ENCODE peak calls at places on chromosomes 5 and 9, in five cellular contexts. N is natural killer cell; T is neural crest cell; B is ovary; Q is activated CD8-positive, alpha-beta T cell treated with anti-CD3 and anti-CD28 coated beads for 36 hours. K is an unnamed sample.

GRCh38 chr5:54517512-54518145 is at the start of gene SNX18:
- DNase-seq in N (peak), T (peak), B (peak), Q (peak), K (peak)

GRCh38 chr9:36802171-36802920 is 229.7 kb downstream of the MELK start:
- DNase-seq in N (no peak), T (no peak), B (no peak), Q (no peak), K (no peak)

GRCh38 chr9:112341741-112342140 is 8.3 kb upstream of the PTBP3 start:
- DNase-seq in N (no peak), T (no peak), B (no peak), Q (no peak), K (no peak)

GRCh38 chr5:127833999-127834953 is 131.1 kb downstream of the CCDC192 start:
- DNase-seq in N (no peak), T (no peak), B (no peak), Q (no peak), K (no peak)

GRCh38 chr5:18244309-18244708 is 610.0 kb downstream of the TAF11L14 start:
- DNase-seq in N (no peak), T (no peak), B (no peak), Q (no peak), K (no peak)

GRCh38 chr5:108430931-108431608 is 49.2 kb upstream of the FBXL17 start:
- DNase-seq in N (no peak), T (no peak), B (no peak), Q (no peak), K (no peak)

GRCh38 chr9:8907863-8908262 is 1108.3 kb upstream of the DMAC1 start:
- DNase-seq in N (no peak), T (no peak), B (no peak), Q (no peak), K (no peak)

GRCh38 chr9:87276327-87276841 is 221.3 kb upstream of the DAPK1 start:
- DNase-seq in N (no peak), T (no peak), B (no peak), Q (no peak), K (no peak)

GRCh38 chr9:19174127-19174921 is 47.0 kb upstream of the PLIN2 start:
- DNase-seq in N (peak), T (peak), B (peak), Q (peak), K (no peak)

GRCh38 chr5:122997294-122997693 is 39.2 kb downstream of the PPIC start:
- DNase-seq in N (no peak), T (no peak), B (no peak), Q (no peak), K (no peak)

GRCh38 chr5:38441730-38442573 is 114.5 kb downstream of the LIFR start:
- DNase-seq in N (peak), T (peak), B (peak), Q (peak), K (peak)

GRCh38 chr5:137036630-137037029 is 462.5 kb downstream of the SPOCK1 start:
- DNase-seq in N (no peak), T (no peak), B (no peak), Q (no peak), K (peak)

GRCh38 chr9:3500044-3500443 is 25.8 kb downstream of the RFX3 start:
- DNase-seq in N (no peak), T (no peak), B (no peak), Q (no peak), K (no peak)

GRCh38 chr9:69964446-69964845 is 79.2 kb upstream of the MAMDC2 start:
- DNase-seq in N (no peak), T (no peak), B (no peak), Q (no peak), K (no peak)

GRCh38 chr9:35110327-35110758 is 5.3 kb downstream of the ATOSB start:
- DNase-seq in N (no peak), T (no peak), B (no peak), Q (peak), K (no peak)

GRCh38 chr9:21682981-21683380 is 119.5 kb upstream of the MTAP start:
- DNase-seq in N (no peak), T (no peak), B (no peak), Q (no peak), K (no peak)

GRCh38 chr9:123111977-123112869 is 78.8 kb downstream of the GPR21 start:
- DNase-seq in N (no peak), T (no peak), B (no peak), Q (peak), K (no peak)

GRCh38 chr9:121075251-121076036 is 689 bp downstream of the CNTRL start:
- DNase-seq in N (no peak), T (no peak), B (no peak), Q (no peak), K (no peak)

GRCh38 chr5:138438724-138439536 is at the start of gene REEP2:
- DNase-seq in N (peak), T (peak), B (no peak), Q (peak), K (peak)

GRCh38 chr5:156474251-156474650 is 147.3 kb downstream of the SGCD start:
- DNase-seq in N (no peak), T (no peak), B (peak), Q (no peak), K (no peak)

GRCh38 chr5:144567416-144567770 is 396.7 kb downstream of the KCTD16 start:
- DNase-seq in N (no peak), T (no peak), B (no peak), Q (no peak), K (no peak)
- TF ChIP-seq CTCF in N (no peak), T (no peak), B (no peak), Q (no peak), K (no peak)

GRCh38 chr9:72929542-72929941 is 23.3 kb downstream of the ALDH1A1 start:
- DNase-seq in N (no peak), T (no peak), B (no peak), Q (no peak), K (no peak)

GRCh38 chr9:72931437-72931836 is 21.4 kb downstream of the ALDH1A1 start:
- DNase-seq in N (no peak), T (no peak), B (no peak), Q (no peak), K (no peak)

GRCh38 chr9:72932669-72933068 is 20.2 kb downstream of the ALDH1A1 start:
- DNase-seq in N (no peak), T (no peak), B (no peak), Q (no peak), K (no peak)

GRCh38 chr9:72931897-72932296 is 21.0 kb downstream of the ALDH1A1 start:
- DNase-seq in N (no peak), T (no peak), B (no peak), Q (no peak), K (no peak)

GRCh38 chr9:72930828-72931227 is 22.0 kb downstream of the ALDH1A1 start:
- DNase-seq in N (no peak), T (no peak), B (no peak), Q (no peak), K (no peak)
- TF ChIP-seq CTCF in N (no peak), T (no peak), B (no peak), Q (no peak), K (no peak)

GRCh38 chr5:42390115-42390514 is 33.1 kb upstream of the GHR start:
- DNase-seq in N (no peak), T (no peak), B (no peak), Q (no peak), K (peak)

GRCh38 chr5:42396111-42396510 is 27.1 kb upstream of the GHR start:
- DNase-seq in N (no peak), T (no peak), B (no peak), Q (no peak), K (no peak)

GRCh38 chr5:42397267-42397666 is 26.0 kb upstream of the GHR start:
- DNase-seq in N (no peak), T (no peak), B (no peak), Q (no peak), K (no peak)

GRCh38 chr5:42387563-42387962 is 35.7 kb upstream of the GHR start:
- DNase-seq in N (no peak), T (no peak), B (no peak), Q (no peak), K (no peak)

GRCh38 chr5:42392917-42393316 is 30.3 kb upstream of the GHR start:
- DNase-seq in N (no peak), T (no peak), B (no peak), Q (no peak), K (no peak)
- TF ChIP-seq CTCF in N (no peak), T (no peak), B (no peak), Q (no peak), K (no peak)

DNA sequence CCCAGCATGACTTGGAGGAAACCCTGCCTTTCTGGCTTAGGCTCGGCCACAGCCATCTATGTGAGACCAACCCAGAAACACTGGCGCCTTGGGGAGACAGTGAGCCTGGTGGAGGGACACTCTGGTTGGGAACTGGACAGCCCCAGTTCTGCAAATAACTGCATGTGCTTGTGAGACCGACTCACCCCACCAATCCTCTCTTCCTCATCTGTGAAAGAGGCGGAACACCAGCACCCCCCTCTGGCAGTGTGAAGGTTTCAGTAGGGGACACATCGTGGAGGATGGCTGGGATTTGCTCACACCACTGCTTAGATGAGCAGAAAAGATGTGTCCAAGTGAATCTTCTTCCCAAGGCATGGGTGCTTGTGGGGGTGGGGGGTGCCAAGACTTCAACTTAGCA is 43.4 kb upstream of the N4BP3 start:
- DNase-seq in N (no peak), T (peak), B (no peak), Q (peak), K (no peak)
- TF ChIP-seq CTCF in N (no peak), T (peak), B (no peak), Q (peak), K (peak)

DNA sequence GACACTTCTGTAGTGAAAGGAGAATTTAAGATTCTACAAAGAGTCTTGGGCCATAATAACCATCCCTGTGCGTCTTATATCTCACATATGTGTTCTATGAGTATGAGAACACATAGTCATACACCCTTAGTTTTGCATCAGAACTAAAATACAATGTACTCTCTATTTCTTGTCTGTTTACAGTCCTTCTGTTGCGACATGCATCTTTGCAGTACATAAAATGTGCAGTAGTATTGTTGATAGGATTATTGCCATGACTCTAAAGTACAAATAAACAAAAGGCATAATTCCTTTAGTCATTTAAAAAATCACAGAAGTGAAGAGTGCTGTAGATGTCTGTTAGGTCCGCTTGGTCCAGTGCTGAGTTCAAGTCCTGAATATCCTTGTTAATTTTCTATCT is 201.9 kb downstream of the NR3C1 start:
- DNase-seq in N (no peak), T (no peak), B (no peak), Q (no peak), K (no peak)
- TF ChIP-seq CTCF in N (no peak), T (no peak), B (no peak), Q (no peak), K (no peak)

DNA sequence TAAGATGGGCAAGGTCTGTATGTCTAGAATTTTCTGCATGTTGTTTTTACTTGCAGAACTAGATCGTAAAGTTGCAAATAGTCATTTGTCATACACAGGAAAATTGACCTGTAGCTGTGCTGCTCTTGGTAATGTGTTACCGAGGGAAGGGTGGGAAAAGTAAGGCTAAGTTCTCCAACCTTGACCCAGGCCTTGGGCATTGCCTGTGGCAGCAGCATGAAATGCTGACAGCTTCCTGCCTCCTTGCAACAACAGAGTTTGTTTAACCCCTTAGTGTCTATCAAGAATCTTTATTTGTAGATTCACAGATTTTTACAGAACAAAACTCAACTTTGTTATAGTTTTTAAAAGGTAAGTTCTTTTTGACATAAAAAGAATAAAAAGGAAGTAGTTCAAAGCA is 48.3 kb downstream of the ERCC6L2 start:
- DNase-seq in N (no peak), T (no peak), B (no peak), Q (no peak), K (no peak)
- TF ChIP-seq CTCF in N (no peak), T (no peak), B (no peak), Q (no peak), K (no peak)

GRCh38 chr5:31238497-31238896 is 45.0 kb downstream of the CDH6 start:
- DNase-seq in N (no peak), T (no peak), B (no peak), Q (no peak), K (no peak)

GRCh38 chr5:31235381-31235780 is 41.9 kb downstream of the CDH6 start:
- DNase-seq in N (no peak), T (no peak), B (no peak), Q (no peak), K (no peak)

GRCh38 chr5:31236339-31236738 is 42.9 kb downstream of the CDH6 start:
- DNase-seq in N (no peak), T (no peak), B (no peak), Q (no peak), K (no peak)

GRCh38 chr5:31232273-31232888 is 38.9 kb downstream of the CDH6 start:
- DNase-seq in N (no peak), T (peak), B (no peak), Q (peak), K (no peak)

DNA sequence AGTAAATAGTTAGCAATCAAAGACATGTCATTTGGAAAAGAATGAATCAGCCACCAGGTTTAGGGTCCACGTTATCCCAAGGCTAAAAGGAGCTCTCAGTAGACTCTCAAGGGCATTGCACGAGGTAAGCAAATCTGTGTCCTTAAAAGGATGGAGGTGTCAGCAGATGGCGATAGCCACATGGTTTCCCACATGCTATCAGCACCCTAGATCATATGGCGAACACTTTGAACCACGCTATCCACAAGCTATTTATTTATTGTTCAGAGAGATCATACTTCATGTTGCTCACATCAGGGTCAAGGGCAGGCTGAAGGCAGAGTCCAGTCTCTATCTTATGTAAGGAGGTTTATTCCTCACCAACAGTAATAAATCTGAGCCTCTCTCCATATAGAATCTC is 43.7 kb downstream of the CDH6 start:
- DNase-seq in N (no peak), T (no peak), B (no peak), Q (no peak), K (no peak)
- TF ChIP-seq CTCF in N (no peak), T (no peak), B (no peak), Q (no peak), K (no peak)

DNA sequence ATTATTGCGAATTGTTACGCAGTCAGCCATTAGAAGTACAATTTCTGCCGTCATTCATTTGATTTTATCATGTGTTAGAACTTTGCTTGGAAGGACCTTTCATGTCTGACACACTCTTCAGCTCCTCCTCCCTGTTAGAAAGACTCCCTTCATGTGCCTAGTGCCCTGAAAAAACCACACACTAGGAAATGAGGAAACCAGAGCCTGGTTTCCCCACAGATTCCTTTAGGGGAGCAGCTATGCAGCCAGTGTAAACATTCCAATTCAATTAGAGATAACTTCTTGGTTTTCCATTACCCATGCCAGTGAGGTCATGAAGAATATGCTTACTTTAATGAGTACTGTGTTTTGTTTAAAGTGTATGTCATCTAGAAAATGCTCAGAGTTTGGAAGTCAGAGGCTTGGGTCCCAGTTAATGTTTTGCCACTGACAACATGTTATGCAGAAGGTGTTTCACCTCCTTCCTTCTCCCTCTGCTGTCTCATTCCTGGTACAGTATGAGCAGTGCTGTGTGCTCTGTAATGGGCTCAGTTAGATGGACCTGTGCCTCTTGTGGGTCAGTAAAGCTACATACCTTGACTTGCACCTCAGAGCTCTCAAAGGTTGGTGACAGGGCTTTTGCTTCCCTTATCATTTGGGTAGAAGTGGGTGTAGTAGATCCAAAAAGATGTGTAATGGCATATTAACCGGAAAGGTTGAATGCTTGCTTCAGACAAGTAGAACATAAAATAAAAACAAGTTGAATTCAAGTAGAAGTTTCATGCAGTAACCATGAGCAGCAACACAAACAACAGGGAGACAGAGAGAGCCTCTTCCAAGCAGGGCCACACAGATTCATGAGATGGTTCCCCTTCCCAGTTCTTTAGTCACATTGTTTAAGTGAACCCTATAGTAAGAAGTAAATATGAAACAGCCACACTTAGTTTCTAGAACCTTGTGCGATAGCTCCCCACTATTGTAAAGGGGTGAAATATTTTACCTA is 52.6 kb upstream of the TNFAIP8 start:
- DNase-seq in N (no peak), T (no peak), B (no peak), Q (no peak), K (no peak)
- TF ChIP-seq CTCF in N (no peak), T (no peak), B (no peak), Q (no peak), K (no peak)

K was measured in progenitor cell of endocrine pancreas.